ENCODE peak calls at places on chromosomes 16 and 17, in nine cellular contexts. U is GM23248; H is OCI-LY7; R is BJ; Q is cardiac fibroblast; Z is naive thymus-derived CD4-positive, alpha-beta T cell; C is cardiac muscle cell; F is neural progenitor cell; K is BE2C. P is an unnamed sample.

GRCh38 chr16:84334482-84334881 is 33.9 kb upstream of the ATP2C2 start:
- DNase-seq in U (no peak), H (no peak), R (no peak), Q (no peak), Z (no peak), C (no peak), F (no peak), K (no peak), P (no peak)

GRCh38 chr17:30021708-30022317 is 80.4 kb downstream of the EFCAB5 start:
- DNase-seq in U (peak), H (peak), R (no peak), Q (peak), Z (no peak), C (peak), F (peak), K (peak), P (peak)

GRCh38 chr16:69150146-69150865 is 17.9 kb downstream of the UTP4 start:
- DNase-seq in U (peak), H (peak), R (no peak), Q (peak), Z (no peak), C (peak), F (peak), K (peak), P (peak)

GRCh38 chr16:71552698-71553503 is 24.0 kb downstream of the TAT start:
- DNase-seq in U (no peak), H (peak), R (no peak), Q (no peak), Z (no peak), C (no peak), F (peak), K (no peak), P (no peak)

GRCh38 chr17:35167666-35168065 is 20.0 kb downstream of the UNC45B start:
- DNase-seq in U (peak), H (no peak), R (no peak), Q (peak), Z (no peak), C (no peak), F (no peak), K (no peak), P (peak)

GRCh38 chr16:81558444-81559175 is 114.0 kb downstream of the CMIP start:
- DNase-seq in U (no peak), H (no peak), R (no peak), Q (no peak), Z (no peak), C (no peak), F (peak), K (no peak), P (no peak)

GRCh38 chr16:67461600-67462278 is 19.2 kb downstream of the ATP6V0D1 start:
- DNase-seq in U (no peak), H (no peak), R (no peak), Q (no peak), Z (no peak), C (no peak), F (no peak), K (no peak), P (no peak)

GRCh38 chr17:71192848-71193247 is 928.0 kb upstream of the SOX9 start:
- DNase-seq in U (no peak), H (no peak), R (no peak), Q (no peak), Z (no peak), C (no peak), F (no peak), K (no peak), P (no peak)

GRCh38 chr16:67406628-67407027 is 9.6 kb downstream of the ZDHHC1 start:
- DNase-seq in U (peak), H (no peak), R (peak), Q (peak), Z (no peak), C (no peak), F (no peak), K (no peak), P (peak)

GRCh38 chr16:31270795-31271194 is 11.0 kb downstream of the ITGAM start:
- DNase-seq in U (no peak), H (no peak), R (no peak), Q (no peak), Z (no peak), C (no peak), F (no peak), K (no peak), P (no peak)

GRCh38 chr16:85390511-85391174 is 222.5 kb upstream of the GSE1 start:
- DNase-seq in U (peak), H (no peak), R (peak), Q (peak), Z (no peak), C (no peak), F (no peak), K (peak), P (peak)

GRCh38 chr16:610513-611381 is 20.0 kb upstream of the WFIKKN1 start:
- DNase-seq in U (peak), H (peak), R (no peak), Q (peak), Z (peak), C (peak), F (peak), K (peak), P (no peak)

GRCh38 chr17:7431231-7431630 is 2.6 kb downstream of the SPEM3 start:
- DNase-seq in U (peak), H (no peak), R (no peak), Q (no peak), Z (no peak), C (no peak), F (no peak), K (no peak), P (no peak)

GRCh38 chr16:81632392-81633146 is 146.5 kb upstream of the PLCG2 start:
- DNase-seq in U (peak), H (no peak), R (no peak), Q (peak), Z (peak), C (no peak), F (no peak), K (no peak), P (no peak)

GRCh38 chr16:10827691-10828341 is 9.2 kb upstream of the TVP23A start:
- DNase-seq in U (peak), H (no peak), R (peak), Q (peak), Z (no peak), C (no peak), F (no peak), K (no peak), P (peak)

GRCh38 chr16:65426484-65426883 is 304.6 kb upstream of the CDH11 start:
- DNase-seq in U (peak), H (no peak), R (no peak), Q (no peak), Z (no peak), C (no peak), F (no peak), K (no peak), P (peak)

GRCh38 chr16:1401061-1401757 is 13.3 kb downstream of the UNKL start:
- DNase-seq in U (no peak), H (no peak), R (no peak), Q (no peak), Z (no peak), C (no peak), F (no peak), K (no peak), P (no peak)

GRCh38 chr16:14579266-14579665 is 50.8 kb downstream of the PARN start:
- DNase-seq in U (no peak), H (no peak), R (no peak), Q (peak), Z (no peak), C (no peak), F (no peak), K (no peak), P (no peak)

GRCh38 chr16:52572656-52573055 is 25.7 kb upstream of the TOX3 start:
- DNase-seq in U (no peak), H (no peak), R (no peak), Q (no peak), Z (no peak), C (no peak), F (no peak), K (no peak), P (no peak)

GRCh38 chr16:77459534-77460412 is 24.9 kb upstream of the ADAMTS18 start:
- DNase-seq in U (no peak), H (no peak), R (no peak), Q (no peak), Z (no peak), C (no peak), F (no peak), K (no peak), P (no peak)

GRCh38 chr17:82647593-82648164 is 565 bp downstream of the WDR45B start:
- DNase-seq in U (peak), H (peak), R (no peak), Q (no peak), Z (peak), C (peak), F (peak), K (peak), P (peak)

GRCh38 chr17:13311301-13311700 is 290.4 kb downstream of the HS3ST3A1 start:
- DNase-seq in U (peak), H (no peak), R (peak), Q (peak), Z (no peak), C (no peak), F (no peak), K (no peak), P (peak)

GRCh38 chr16:49495596-49496355 is 122.2 kb downstream of the C16orf78 start:
- DNase-seq in U (no peak), H (no peak), R (no peak), Q (no peak), Z (no peak), C (no peak), F (no peak), K (no peak), P (no peak)

GRCh38 chr16:53892155-53892554 is 188.2 kb downstream of the FTO start:
- DNase-seq in U (peak), H (peak), R (peak), Q (peak), Z (peak), C (peak), F (peak), K (peak), P (peak)

GRCh38 chr17:4586043-4586442 is 1.7 kb downstream of the SMTNL2 start:
- DNase-seq in U (no peak), H (no peak), R (no peak), Q (no peak), Z (no peak), C (no peak), F (no peak), K (no peak), P (no peak)

GRCh38 chr17:19728114-19728495 is 11.7 kb upstream of the SLC47A2 start:
- DNase-seq in U (peak), H (no peak), R (peak), Q (peak), Z (no peak), C (peak), F (no peak), K (peak), P (peak)

GRCh38 chr17:49360796-49361128 is 1.3 kb downstream of the ZNF652 start:
- DNase-seq in U (no peak), H (no peak), R (no peak), Q (no peak), Z (no peak), C (no peak), F (peak), K (peak), P (peak)

GRCh38 chr17:34847939-34848338 is 113.3 kb downstream of the CCT6B start:
- DNase-seq in U (no peak), H (no peak), R (no peak), Q (no peak), Z (no peak), C (no peak), F (no peak), K (no peak), P (no peak)

GRCh38 chr16:85835227-85835751 is 35.8 kb downstream of the COX4I1 start:
- DNase-seq in U (no peak), H (no peak), R (no peak), Q (no peak), Z (no peak), C (no peak), F (no peak), K (no peak), P (no peak)

GRCh38 chr16:526181-527014 is 1.1 kb upstream of the CAPN15 start:
- DNase-seq in U (peak), H (peak), R (no peak), Q (peak), Z (no peak), C (peak), F (peak), K (peak), P (peak)

GRCh38 chr16:79707867-79708266 is 107.3 kb upstream of the MAF start:
- DNase-seq in U (peak), H (no peak), R (no peak), Q (peak), Z (no peak), C (no peak), F (no peak), K (no peak), P (no peak)

GRCh38 chr16:85615014-85615851 is 2.1 kb downstream of the GSE1 start:
- DNase-seq in U (no peak), H (no peak), R (no peak), Q (no peak), Z (peak), C (peak), F (peak), K (no peak), P (no peak)

GRCh38 chr16:62638324-62638911 is 602.2 kb upstream of the CDH8 start:
- DNase-seq in U (no peak), H (no peak), R (no peak), Q (no peak), Z (no peak), C (no peak), F (no peak), K (no peak), P (no peak)

DNA sequence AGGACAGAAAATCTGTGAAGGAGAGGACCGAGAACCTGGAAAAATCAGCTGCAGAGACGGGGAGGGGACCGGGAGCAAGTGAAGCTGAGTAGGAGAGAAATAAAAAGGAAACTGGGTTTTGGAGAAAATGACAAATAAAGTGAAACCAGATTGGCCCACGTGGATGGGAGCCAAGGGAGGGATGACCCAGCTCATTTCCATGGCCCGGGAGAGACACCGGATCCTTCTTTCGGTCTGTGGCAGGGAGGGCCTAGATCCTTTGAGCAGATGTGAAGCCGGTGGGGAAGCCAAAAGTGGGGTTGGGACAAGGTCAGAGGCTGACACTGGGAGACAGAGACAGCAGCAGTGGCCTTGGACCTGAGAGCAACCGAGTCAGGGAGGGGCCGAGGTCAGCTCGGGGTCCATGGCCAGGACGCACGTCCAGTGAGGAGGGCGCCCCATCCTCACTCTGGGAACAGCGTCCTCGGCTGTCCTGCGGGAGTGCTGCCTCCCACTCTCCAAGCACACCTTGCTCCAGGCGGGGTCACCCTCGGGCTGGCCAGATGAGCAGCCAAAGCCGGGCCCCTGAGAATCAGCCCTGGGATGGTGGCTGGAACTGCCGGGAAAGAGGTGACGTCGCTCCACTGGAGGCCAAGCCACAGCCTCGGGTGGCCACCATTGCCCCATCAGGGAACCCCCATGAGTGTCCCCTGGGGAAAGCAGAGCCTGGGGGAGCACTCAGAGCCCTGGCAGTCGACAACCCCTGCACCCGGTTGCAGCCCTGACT is 50.8 kb upstream of the CDR2 start:
- DNase-seq in U (peak), H (no peak), R (no peak), Q (peak), Z (no peak), C (no peak), F (no peak), K (no peak), P (peak)
- H3K4me3 ChIP-seq in U (peak), H (no peak), R (peak), Q (peak), Z (no peak), C (no peak), F (no peak), K (no peak), P (peak)

GRCh38 chr17:81394377-81394747 is 895 bp upstream of the BAHCC1 start:
- DNase-seq in U (peak), H (no peak), R (no peak), Q (no peak), Z (no peak), C (no peak), F (no peak), K (no peak), P (peak)
- H3K4me3 ChIP-seq in U (peak), H (peak), R (peak), Q (no peak), Z (no peak), C (peak), F (peak), K (peak), P (peak)

GRCh38 chr16:75420987-75421819 is 12.1 kb downstream of the CFDP1 start:
- DNase-seq in U (peak), H (no peak), R (no peak), Q (peak), Z (peak), C (peak), F (peak), K (peak), P (peak)
- H3K4me3 ChIP-seq in U (peak), H (no peak), R (no peak), Q (no peak), Z (no peak), C (no peak), F (peak), K (peak), P (no peak)

GRCh38 chr17:41532947-41533570 is 5.0 kb upstream of the KRT19 start:
- DNase-seq in U (no peak), H (no peak), R (no peak), Q (no peak), Z (no peak), C (no peak), F (no peak), K (no peak), P (no peak)

GRCh38 chr17:41531993-41532392 is 3.9 kb upstream of the KRT19 start:
- DNase-seq in U (no peak), H (no peak), R (no peak), Q (no peak), Z (no peak), C (no peak), F (no peak), K (no peak), P (no peak)

GRCh38 chr17:41529491-41529915 is 1.4 kb upstream of the KRT19 start:
- DNase-seq in U (peak), H (no peak), R (no peak), Q (no peak), Z (no peak), C (no peak), F (no peak), K (no peak), P (no peak)

GRCh38 chr17:41528959-41529353 is 848 bp upstream of the KRT19 start:
- DNase-seq in U (no peak), H (no peak), R (no peak), Q (no peak), Z (no peak), C (no peak), F (peak), K (no peak), P (no peak)

GRCh38 chr17:41530062-41531048 is 2.2 kb upstream of the KRT19 start:
- DNase-seq in U (peak), H (no peak), R (peak), Q (peak), Z (no peak), C (peak), F (no peak), K (peak), P (peak)
- H3K4me3 ChIP-seq in U (no peak), H (no peak), R (no peak), Q (no peak), Z (no peak), C (no peak), F (no peak), K (peak), P (no peak)